ENCODE peak calls at places on chromosome 22, in seven cellular contexts. S is epithelial cell of prostate; O is mesendoderm; T is HTR-8/SVneo; N is effector memory CD8-positive, alpha-beta T cell; R is NCI-H146; P is GM03348. Z is an unnamed sample.

GRCh38 chr22:44224166-44224565 is 43.4 kb downstream of the PARVG start:
- DNase-seq in O (no peak), T (no peak), R (no peak), S (peak), N (no peak), P (no peak), Z (no peak)

GRCh38 chr22:19523240-19524169 is 705 bp downstream of the CLDN5 start:
- DNase-seq in T (no peak), R (no peak), O (peak), P (peak), S (no peak), N (no peak), Z (peak)

GRCh38 chr22:26711205-26711958 is 54.0 kb downstream of the MIAT start:
- DNase-seq in S (no peak), N (peak), T (no peak), R (no peak), P (no peak), O (no peak), Z (no peak)

GRCh38 chr22:18035740-18036139 is 11.4 kb upstream of the MICAL3 start:
- DNase-seq in S (no peak), R (no peak), P (no peak), N (no peak), O (no peak), T (no peak), Z (no peak)

GRCh38 chr22:46568102-46568809 is 30.8 kb upstream of the CELSR1 start:
- DNase-seq in T (no peak), R (peak), S (no peak), O (no peak), N (no peak), P (no peak), Z (no peak)

GRCh38 chr22:45904236-45904635 is 72.7 kb downstream of the WNT7B start:
- DNase-seq in S (no peak), O (no peak), N (no peak), P (no peak), T (no peak), R (no peak), Z (no peak)

GRCh38 chr22:20000246-20001081 is 16.2 kb downstream of the ARVCF start:
- DNase-seq in S (no peak), O (no peak), P (no peak), R (peak), T (no peak), N (no peak), Z (no peak)

GRCh38 chr22:42608481-42609361 is 6.0 kb downstream of the POLDIP3 start:
- DNase-seq in O (peak), S (no peak), N (no peak), P (peak), R (peak), T (peak), Z (no peak)

GRCh38 chr22:20053407-20054033 is 26.5 kb upstream of the DGCR8 start:
- DNase-seq in P (no peak), O (no peak), R (no peak), T (no peak), S (no peak), N (no peak), Z (no peak)

GRCh38 chr22:25835348-25835747 is 93.4 kb downstream of the MYO18B start:
- DNase-seq in N (no peak), P (no peak), O (no peak), T (no peak), R (no peak), S (no peak), Z (no peak)

GRCh38 chr22:17120281-17120680 is 879 bp downstream of the TMEM121B start:
- DNase-seq in P (peak), R (peak), S (no peak), O (peak), N (peak), T (peak), Z (no peak)

GRCh38 chr22:37999640-38000272 is 15.4 kb upstream of the SOX10 start:
- DNase-seq in O (peak), R (no peak), S (peak), P (no peak), T (peak), N (no peak), Z (no peak)

GRCh38 chr22:20511578-20512259 is 4.3 kb downstream of the MED15 start:
- DNase-seq in P (no peak), S (no peak), O (no peak), T (no peak), R (no peak), N (no peak), Z (no peak)

GRCh38 chr22:50399751-50400331 is 56.7 kb downstream of the PPP6R2 start:
- DNase-seq in O (peak), P (peak), S (no peak), R (no peak), T (peak), N (no peak), Z (peak)

GRCh38 chr22:20937031-20937793 is 20.0 kb downstream of the CRKL start:
- DNase-seq in O (no peak), P (no peak), N (no peak), T (no peak), S (no peak), R (no peak), Z (no peak)

GRCh38 chr22:44702479-44703219 is 645 bp downstream of the PRR5 start:
- DNase-seq in T (peak), S (no peak), O (peak), N (peak), P (peak), R (peak), Z (peak)

GRCh38 chr22:49517721-49518120 is 310.0 kb downstream of the BRD1 start:
- DNase-seq in T (no peak), R (no peak), N (no peak), O (no peak), S (no peak), P (no peak), Z (no peak)

GRCh38 chr22:27123880-27124279 is 466.5 kb downstream of the MIAT start:
- DNase-seq in N (no peak), P (no peak), T (no peak), R (no peak), S (no peak), O (no peak), Z (no peak)

GRCh38 chr22:28171135-28171534 is 252.1 kb upstream of the PITPNB start:
- DNase-seq in O (no peak), R (no peak), S (no peak), N (no peak), P (no peak), T (no peak), Z (no peak)